ENCODE peak calls at places on chromosome 20, in five cellular contexts. One of them, this sample, is unnamed. For H3K4me1, the result is how much of the 10 kb centered on the place peaks cover.

GRCh38 chr20:1293641-1294379 is 27.7 kb downstream of the SNPH start:
- DNase-seq in mammary epithelial cell: no peak
- DNase-seq in transverse colon: no peak
- DNase-seq in pancreas: no peak
- DNase-seq in heart right ventricle: no peak
- DNase-seq in this sample: no peak

GRCh38 chr20:24769878-24770627 is 179.0 kb upstream of the CST7 start:
- DNase-seq in transverse colon: peak
- DNase-seq in mammary epithelial cell: no peak
- DNase-seq in pancreas: peak
- DNase-seq in heart right ventricle: no peak
- DNase-seq in this sample: no peak

GRCh38 chr20:1949711-1950110 is 44.1 kb downstream of the PDYN start:
- DNase-seq in heart right ventricle: no peak
- DNase-seq in mammary epithelial cell: no peak
- DNase-seq in transverse colon: no peak
- DNase-seq in pancreas: no peak
- DNase-seq in this sample: no peak

GRCh38 chr20:19672498-19672897 is 85.6 kb upstream of the RIN2 start:
- DNase-seq in pancreas: no peak
- DNase-seq in mammary epithelial cell: no peak
- DNase-seq in heart right ventricle: no peak
- DNase-seq in transverse colon: no peak
- DNase-seq in this sample: no peak

GRCh38 chr20:47678130-47678453 is 107.2 kb downstream of the SULF2 start:
- DNase-seq in mammary epithelial cell: no peak
- DNase-seq in pancreas: no peak
- DNase-seq in transverse colon: no peak
- DNase-seq in heart right ventricle: no peak
- DNase-seq in this sample: no peak

GRCh38 chr20:36802326-36803223 is 29.0 kb upstream of the DSN1 start:
- DNase-seq in mammary epithelial cell: peak
- DNase-seq in heart right ventricle: no peak
- DNase-seq in transverse colon: no peak
- DNase-seq in pancreas: no peak
- DNase-seq in this sample: no peak

GRCh38 chr20:32201977-32202363 is 5.6 kb downstream of the PLAGL2 start:
- DNase-seq in transverse colon: no peak
- DNase-seq in heart right ventricle: no peak
- DNase-seq in mammary epithelial cell: peak
- DNase-seq in pancreas: no peak
- DNase-seq in this sample: no peak

GRCh38 chr20:58790440-58790839 is 60.3 kb downstream of the GNAS-AS1 start:
- DNase-seq in heart right ventricle: no peak
- DNase-seq in transverse colon: no peak
- DNase-seq in pancreas: no peak
- DNase-seq in mammary epithelial cell: no peak
- DNase-seq in this sample: no peak

GRCh38 chr20:34537651-34538050 is 20.9 kb upstream of the MAP1LC3A start:
- DNase-seq in pancreas: peak
- DNase-seq in heart right ventricle: no peak
- DNase-seq in transverse colon: no peak
- DNase-seq in mammary epithelial cell: no peak
- DNase-seq in this sample: no peak

GRCh38 chr20:38674178-38675133 is 49.8 kb upstream of the SLC32A1 start:
- DNase-seq in pancreas: peak
- DNase-seq in mammary epithelial cell: peak
- DNase-seq in heart right ventricle: peak
- DNase-seq in transverse colon: peak
- DNase-seq in this sample: peak

GRCh38 chr20:38299963-38300362 is 4.0 kb upstream of the BPI start:
- DNase-seq in pancreas: no peak
- DNase-seq in mammary epithelial cell: peak
- DNase-seq in heart right ventricle: no peak
- DNase-seq in transverse colon: no peak
- DNase-seq in this sample: no peak

GRCh38 chr20:33600414-33600813 is 61.7 kb upstream of the C20orf144 start:
- DNase-seq in heart right ventricle: no peak
- DNase-seq in mammary epithelial cell: no peak
- DNase-seq in pancreas: no peak
- DNase-seq in transverse colon: no peak
- DNase-seq in this sample: no peak

GRCh38 chr20:57061058-57061900 is 205.2 kb downstream of the BMP7 start:
- DNase-seq in heart right ventricle: no peak
- DNase-seq in pancreas: no peak
- DNase-seq in transverse colon: no peak
- DNase-seq in mammary epithelial cell: peak
- DNase-seq in this sample: no peak

GRCh38 chr20:37356387-37356786 is 10.4 kb downstream of the SRC start:
- DNase-seq in heart right ventricle: no peak
- DNase-seq in pancreas: peak
- DNase-seq in transverse colon: peak
- DNase-seq in mammary epithelial cell: peak
- DNase-seq in this sample: peak

GRCh38 chr20:53959849-53960585 is 110.4 kb downstream of the BCAS1 start:
- DNase-seq in transverse colon: no peak
- DNase-seq in heart right ventricle: no peak
- DNase-seq in mammary epithelial cell: no peak
- DNase-seq in pancreas: no peak
- DNase-seq in this sample: no peak

GRCh38 chr20:36070451-36070850 is 84.1 kb upstream of the EPB41L1 start:
- DNase-seq in mammary epithelial cell: no peak
- DNase-seq in pancreas: no peak
- DNase-seq in transverse colon: no peak
- DNase-seq in heart right ventricle: no peak
- DNase-seq in this sample: no peak

GRCh38 chr20:10381477-10381876 is 52.5 kb downstream of the MKKS start:
- DNase-seq in heart right ventricle: no peak
- DNase-seq in mammary epithelial cell: no peak
- DNase-seq in pancreas: no peak
- DNase-seq in transverse colon: no peak
- DNase-seq in this sample: no peak

GRCh38 chr20:4957939-4958362 is 43.4 kb downstream of the SLC23A2 start:
- DNase-seq in heart right ventricle: no peak
- DNase-seq in mammary epithelial cell: no peak
- DNase-seq in transverse colon: no peak
- DNase-seq in pancreas: no peak
- DNase-seq in this sample: peak

GRCh38 chr20:20195011-20195705 is 142.8 kb downstream of the CFAP61 start:
- DNase-seq in transverse colon: no peak
- DNase-seq in pancreas: no peak
- DNase-seq in heart right ventricle: peak
- DNase-seq in mammary epithelial cell: no peak
- DNase-seq in this sample: no peak

GRCh38 chr20:17665756-17666155 is 16.3 kb downstream of the RRBP1 start:
- DNase-seq in transverse colon: no peak
- DNase-seq in pancreas: no peak
- DNase-seq in mammary epithelial cell: no peak
- DNase-seq in heart right ventricle: no peak
- DNase-seq in this sample: no peak
- H3K4me1 ChIP-seq in transverse colon: under half
- H3K4me1 ChIP-seq in pancreas: half or more
- H3K4me1 ChIP-seq in mammary epithelial cell: under half
- H3K4me1 ChIP-seq in heart right ventricle: under half
- H3K4me1 ChIP-seq in this sample: under half

GRCh38 chr20:49765846-49766541 is 46.6 kb upstream of the SLC9A8 start:
- DNase-seq in mammary epithelial cell: no peak
- DNase-seq in transverse colon: no peak
- DNase-seq in heart right ventricle: no peak
- DNase-seq in pancreas: no peak
- DNase-seq in this sample: no peak

GRCh38 chr20:49769125-49769581 is 43.5 kb upstream of the SLC9A8 start:
- DNase-seq in pancreas: no peak
- DNase-seq in transverse colon: no peak
- DNase-seq in mammary epithelial cell: no peak
- DNase-seq in heart right ventricle: no peak
- DNase-seq in this sample: no peak

GRCh38 chr20:49768204-49769124 is 44.2 kb upstream of the SLC9A8 start:
- DNase-seq in mammary epithelial cell: peak
- DNase-seq in pancreas: no peak
- DNase-seq in transverse colon: peak
- DNase-seq in heart right ventricle: peak
- DNase-seq in this sample: peak

GRCh38 chr20:49765413-49765736 is 47.3 kb upstream of the SLC9A8 start:
- DNase-seq in transverse colon: no peak
- DNase-seq in pancreas: no peak
- DNase-seq in heart right ventricle: no peak
- DNase-seq in mammary epithelial cell: no peak
- DNase-seq in this sample: no peak

GRCh38 chr20:49766979-49767419 is 45.6 kb upstream of the SLC9A8 start:
- DNase-seq in pancreas: no peak
- DNase-seq in mammary epithelial cell: no peak
- DNase-seq in heart right ventricle: no peak
- DNase-seq in transverse colon: no peak
- DNase-seq in this sample: no peak
- H3K4me1 ChIP-seq in pancreas: under half
- H3K4me1 ChIP-seq in mammary epithelial cell: under half
- H3K4me1 ChIP-seq in heart right ventricle: under half
- H3K4me1 ChIP-seq in transverse colon: under half
- H3K4me1 ChIP-seq in this sample: half or more

DNA sequence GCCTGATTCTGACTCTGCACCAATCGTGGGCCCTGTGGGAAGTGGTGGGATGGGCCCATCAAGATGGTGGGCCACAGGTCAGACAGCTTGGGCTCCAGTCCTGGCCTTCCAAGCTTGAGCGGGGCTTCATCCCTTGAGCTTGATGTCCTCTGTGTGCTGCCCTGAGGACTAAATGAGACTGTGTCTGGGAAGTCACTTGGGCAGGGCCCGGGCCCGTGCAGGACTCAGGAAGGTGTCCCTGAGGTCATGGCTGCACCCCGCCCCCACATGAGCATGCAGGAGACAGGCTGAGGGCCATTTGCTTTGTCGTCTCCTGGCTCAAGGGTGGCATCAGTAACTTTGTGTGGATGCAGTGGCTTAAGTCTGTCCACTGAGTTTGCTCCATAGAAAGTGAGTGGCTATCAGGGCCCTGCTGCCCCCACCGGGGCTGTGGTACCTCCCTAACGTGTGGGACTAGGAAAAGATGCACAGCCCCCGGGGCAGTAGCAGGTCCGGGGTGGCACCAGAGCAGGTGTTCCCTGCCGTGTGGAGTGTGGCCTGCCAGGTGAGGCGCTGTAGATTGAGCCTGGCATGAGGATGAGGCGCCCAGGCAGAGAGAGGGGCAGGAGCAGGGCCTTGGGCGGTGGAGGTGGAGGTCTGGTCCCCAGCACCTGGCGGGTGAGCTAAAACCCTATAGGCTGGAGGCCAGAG is 298.6 kb downstream of the TAF4 start:
- DNase-seq in mammary epithelial cell: no peak
- DNase-seq in heart right ventricle: no peak
- DNase-seq in pancreas: peak
- DNase-seq in transverse colon: no peak
- DNase-seq in this sample: no peak
- H3K4me1 ChIP-seq in mammary epithelial cell: under half
- H3K4me1 ChIP-seq in heart right ventricle: under half
- H3K4me1 ChIP-seq in pancreas: under half
- H3K4me1 ChIP-seq in transverse colon: under half
- H3K4me1 ChIP-seq in this sample: under half

DNA sequence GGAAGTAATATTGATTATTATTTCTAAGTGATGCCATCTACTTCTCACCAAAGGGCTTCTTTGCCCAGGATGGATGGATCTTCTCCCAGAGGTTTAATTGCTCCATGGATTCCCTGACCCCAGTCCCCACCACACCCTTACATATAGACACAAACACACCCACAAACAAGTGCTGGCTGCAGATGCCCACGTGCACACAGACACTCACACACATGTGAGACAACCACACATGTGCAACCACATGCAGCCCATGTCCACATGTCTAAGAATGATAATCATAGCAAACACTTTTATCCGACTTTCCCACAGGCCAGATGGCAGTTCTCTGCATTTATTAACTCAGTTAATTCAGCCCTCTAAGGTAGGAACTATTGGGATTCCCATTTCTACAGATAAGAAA is 44.2 kb downstream of the MAFB start:
- DNase-seq in pancreas: no peak
- DNase-seq in heart right ventricle: no peak
- DNase-seq in mammary epithelial cell: no peak
- DNase-seq in transverse colon: no peak
- DNase-seq in this sample: no peak
- H3K4me1 ChIP-seq in pancreas: under half
- H3K4me1 ChIP-seq in heart right ventricle: under half
- H3K4me1 ChIP-seq in mammary epithelial cell: under half
- H3K4me1 ChIP-seq in transverse colon: under half
- H3K4me1 ChIP-seq in this sample: under half

GRCh38 chr20:45833883-45834796 is 541 bp downstream of the SNX21 start:
- DNase-seq in heart right ventricle: peak
- DNase-seq in transverse colon: peak
- DNase-seq in mammary epithelial cell: peak
- DNase-seq in pancreas: peak
- DNase-seq in this sample: peak

GRCh38 chr20:45833030-45833882 is at the start of gene SNX21:
- DNase-seq in mammary epithelial cell: peak
- DNase-seq in transverse colon: peak
- DNase-seq in heart right ventricle: peak
- DNase-seq in pancreas: peak
- DNase-seq in this sample: peak

GRCh38 chr20:45834797-45835161 is 1.2 kb downstream of the SNX21 start:
- DNase-seq in pancreas: no peak
- DNase-seq in mammary epithelial cell: no peak
- DNase-seq in transverse colon: no peak
- DNase-seq in heart right ventricle: no peak
- DNase-seq in this sample: no peak

GRCh38 chr20:45835230-45836224 is 1.9 kb downstream of the SNX21 start:
- DNase-seq in mammary epithelial cell: no peak
- DNase-seq in heart right ventricle: peak
- DNase-seq in pancreas: no peak
- DNase-seq in transverse colon: peak
- DNase-seq in this sample: peak

GRCh38 chr20:45836841-45837240 is 3.2 kb downstream of the SNX21 start:
- DNase-seq in transverse colon: no peak
- DNase-seq in mammary epithelial cell: no peak
- DNase-seq in heart right ventricle: no peak
- DNase-seq in pancreas: no peak
- DNase-seq in this sample: peak
- H3K4me1 ChIP-seq in transverse colon: under half
- H3K4me1 ChIP-seq in mammary epithelial cell: under half
- H3K4me1 ChIP-seq in heart right ventricle: under half
- H3K4me1 ChIP-seq in pancreas: under half
- H3K4me1 ChIP-seq in this sample: under half

DNA sequence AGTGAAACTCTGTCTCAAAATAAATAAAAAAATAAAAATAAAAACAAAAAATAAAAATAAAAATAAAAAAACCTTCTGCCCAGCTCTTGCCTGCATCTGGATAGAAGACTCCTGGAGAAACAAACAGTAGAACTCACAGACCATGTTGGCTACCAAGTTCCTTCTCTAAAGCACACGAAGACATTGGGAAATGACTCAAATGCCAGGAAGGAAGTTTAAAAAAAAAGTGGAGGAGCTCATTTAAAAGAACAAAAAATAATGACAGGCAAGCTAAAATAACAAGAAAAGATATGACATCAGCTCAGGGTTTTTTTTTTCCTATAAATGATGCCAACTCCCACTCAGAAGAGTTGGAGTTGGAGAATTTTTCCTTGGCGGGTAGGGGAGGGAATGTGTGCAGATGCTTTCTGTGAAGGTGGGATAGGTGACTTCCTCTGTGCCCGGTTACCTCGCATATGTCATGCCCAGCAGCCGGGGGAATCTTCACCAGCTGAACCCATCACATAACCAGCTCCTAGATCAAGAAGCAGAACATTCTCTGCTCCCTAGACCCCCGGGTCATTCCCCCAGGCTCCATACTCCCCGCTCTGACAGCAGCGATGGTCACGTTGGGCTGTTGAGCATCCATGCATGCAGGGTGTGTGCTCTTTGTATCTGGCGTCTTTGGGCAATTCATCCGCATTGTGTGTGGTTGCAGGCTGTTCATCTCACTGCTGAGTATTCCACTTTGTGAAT is 17.3 kb upstream of the CD93 start:
- DNase-seq in pancreas: peak
- DNase-seq in heart right ventricle: no peak
- DNase-seq in transverse colon: no peak
- DNase-seq in mammary epithelial cell: no peak
- DNase-seq in this sample: no peak
- H3K4me1 ChIP-seq in pancreas: under half
- H3K4me1 ChIP-seq in heart right ventricle: half or more
- H3K4me1 ChIP-seq in transverse colon: under half
- H3K4me1 ChIP-seq in mammary epithelial cell: under half
- H3K4me1 ChIP-seq in this sample: under half

This sample was measured in adrenal gland.